ENCODE peak calls at places on chromosomes 12 and 14, in five cellular contexts. One of them, this sample, is unnamed.

GRCh38 chr12:8784464-8784863 is 38.0 kb upstream of the A2ML1 start:
- DNase-seq in GM23248: no peak
- DNase-seq in AG04450: no peak
- DNase-seq in coronary artery: no peak
- DNase-seq in ovary: no peak
- DNase-seq in this sample: peak

GRCh38 chr14:39434401-39434800 is 2.2 kb upstream of the FBXO33 start:
- DNase-seq in coronary artery: no peak
- DNase-seq in GM23248: no peak
- DNase-seq in AG04450: no peak
- DNase-seq in ovary: no peak
- DNase-seq in this sample: no peak

GRCh38 chr12:31752450-31752849 is 23.6 kb upstream of the AMN1 start:
- DNase-seq in coronary artery: no peak
- DNase-seq in ovary: no peak
- DNase-seq in GM23248: no peak
- DNase-seq in AG04450: no peak
- DNase-seq in this sample: peak

GRCh38 chr12:80325167-80325959 is 118.7 kb upstream of the PTPRQ start:
- DNase-seq in coronary artery: no peak
- DNase-seq in ovary: no peak
- DNase-seq in GM23248: no peak
- DNase-seq in AG04450: no peak
- DNase-seq in this sample: no peak

GRCh38 chr12:124497658-124498057 is 69.8 kb downstream of the NCOR2 start:
- DNase-seq in AG04450: peak
- DNase-seq in ovary: no peak
- DNase-seq in GM23248: peak
- DNase-seq in coronary artery: peak
- DNase-seq in this sample: peak

GRCh38 chr14:60250318-60251035 is 1.5 kb downstream of the PPM1A start:
- DNase-seq in GM23248: peak
- DNase-seq in AG04450: no peak
- DNase-seq in coronary artery: no peak
- DNase-seq in ovary: no peak
- DNase-seq in this sample: peak

GRCh38 chr14:19799880-19800279 is 3.7 kb upstream of the OR4N2 start:
- DNase-seq in ovary: no peak
- DNase-seq in coronary artery: no peak
- DNase-seq in AG04450: no peak
- DNase-seq in GM23248: no peak
- DNase-seq in this sample: no peak

GRCh38 chr12:54047964-54048303 is 5.7 kb upstream of the HOXC4 start:
- DNase-seq in coronary artery: no peak
- DNase-seq in GM23248: no peak
- DNase-seq in ovary: no peak
- DNase-seq in AG04450: no peak
- DNase-seq in this sample: no peak

GRCh38 chr14:28001002-28001401 is 765.6 kb upstream of the FOXG1 start:
- DNase-seq in coronary artery: no peak
- DNase-seq in GM23248: no peak
- DNase-seq in AG04450: no peak
- DNase-seq in ovary: no peak
- DNase-seq in this sample: no peak

GRCh38 chr14:101359221-101360044 is 201.9 kb upstream of the DIO3 start:
- DNase-seq in GM23248: peak
- DNase-seq in AG04450: no peak
- DNase-seq in coronary artery: peak
- DNase-seq in ovary: peak
- DNase-seq in this sample: peak

GRCh38 chr12:6620137-6620884 is 13.1 kb upstream of the CHD4 start:
- DNase-seq in GM23248: peak
- DNase-seq in ovary: no peak
- DNase-seq in AG04450: no peak
- DNase-seq in coronary artery: no peak
- DNase-seq in this sample: peak

GRCh38 chr12:58502236-58502635 is 418.1 kb downstream of the LRIG3 start:
- DNase-seq in coronary artery: no peak
- DNase-seq in GM23248: peak
- DNase-seq in ovary: no peak
- DNase-seq in AG04450: no peak
- DNase-seq in this sample: no peak

GRCh38 chr14:102688290-102688689 is 89.0 kb upstream of the TRAF3 start:
- DNase-seq in GM23248: no peak
- DNase-seq in coronary artery: no peak
- DNase-seq in AG04450: no peak
- DNase-seq in ovary: no peak
- DNase-seq in this sample: no peak

GRCh38 chr12:91274886-91275285 is 92.3 kb upstream of the DCN start:
- DNase-seq in GM23248: peak
- DNase-seq in coronary artery: no peak
- DNase-seq in ovary: no peak
- DNase-seq in AG04450: peak
- DNase-seq in this sample: no peak

GRCh38 chr12:63944586-63945228 is 100.2 kb downstream of the SRGAP1 start:
- DNase-seq in AG04450: no peak
- DNase-seq in ovary: no peak
- DNase-seq in coronary artery: no peak
- DNase-seq in GM23248: no peak
- DNase-seq in this sample: no peak

GRCh38 chr14:23070262-23071129 is 13.2 kb upstream of the CDH24 start:
- DNase-seq in coronary artery: no peak
- DNase-seq in ovary: no peak
- DNase-seq in GM23248: peak
- DNase-seq in AG04450: no peak
- DNase-seq in this sample: peak

GRCh38 chr12:50639721-50640120 is 124.2 kb upstream of the ATF1 start:
- DNase-seq in coronary artery: no peak
- DNase-seq in ovary: no peak
- DNase-seq in GM23248: no peak
- DNase-seq in AG04450: no peak
- DNase-seq in this sample: no peak

GRCh38 chr14:36254020-36254614 is 66.3 kb downstream of the MBIP start:
- DNase-seq in GM23248: peak
- DNase-seq in ovary: no peak
- DNase-seq in AG04450: no peak
- DNase-seq in coronary artery: no peak
- DNase-seq in this sample: no peak

GRCh38 chr12:77339610-77340009 is 274.2 kb upstream of the E2F7 start:
- DNase-seq in ovary: no peak
- DNase-seq in GM23248: peak
- DNase-seq in AG04450: no peak
- DNase-seq in coronary artery: no peak
- DNase-seq in this sample: no peak

GRCh38 chr12:89781161-89781560 is 72.5 kb upstream of the ATP2B1 start:
- DNase-seq in AG04450: no peak
- DNase-seq in ovary: no peak
- DNase-seq in GM23248: no peak
- DNase-seq in coronary artery: no peak
- DNase-seq in this sample: no peak

GRCh38 chr14:101087614-101088394 is 184.3 kb upstream of the RTL1 start:
- DNase-seq in GM23248: no peak
- DNase-seq in coronary artery: peak
- DNase-seq in ovary: no peak
- DNase-seq in AG04450: no peak
- DNase-seq in this sample: no peak

GRCh38 chr14:75941030-75941429 is 40.8 kb downstream of the TGFB3 start:
- DNase-seq in AG04450: no peak
- DNase-seq in GM23248: no peak
- DNase-seq in coronary artery: no peak
- DNase-seq in ovary: no peak
- DNase-seq in this sample: no peak

DNA sequence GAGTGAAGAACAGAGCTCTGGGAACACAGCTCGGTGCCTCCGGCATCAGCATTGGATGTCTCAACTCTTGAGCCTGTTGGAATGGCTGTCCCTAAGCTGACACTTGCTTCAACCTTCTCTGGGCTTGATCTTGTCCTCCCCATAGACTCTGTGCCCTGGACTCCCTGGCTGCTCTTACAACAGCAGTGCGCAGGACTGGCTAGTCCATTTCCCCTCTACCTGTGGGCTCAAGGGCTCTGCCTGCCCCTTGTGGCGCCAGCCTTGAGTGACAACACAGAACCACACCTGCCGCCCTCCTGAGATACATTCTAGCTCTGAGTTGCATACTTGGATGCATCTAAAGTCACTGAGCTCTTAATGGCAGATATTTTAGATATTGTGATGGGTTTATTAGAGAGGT is 6.2 kb downstream of the CRADD start:
- DNase-seq in coronary artery: no peak
- DNase-seq in GM23248: no peak
- DNase-seq in ovary: no peak
- DNase-seq in AG04450: no peak
- DNase-seq in this sample: no peak
- H3K27ac ChIP-seq in coronary artery: peak
- H3K27ac ChIP-seq in GM23248: no peak
- H3K27ac ChIP-seq in ovary: peak
- H3K27ac ChIP-seq in AG04450: no peak
- H3K27ac ChIP-seq in this sample: no peak

DNA sequence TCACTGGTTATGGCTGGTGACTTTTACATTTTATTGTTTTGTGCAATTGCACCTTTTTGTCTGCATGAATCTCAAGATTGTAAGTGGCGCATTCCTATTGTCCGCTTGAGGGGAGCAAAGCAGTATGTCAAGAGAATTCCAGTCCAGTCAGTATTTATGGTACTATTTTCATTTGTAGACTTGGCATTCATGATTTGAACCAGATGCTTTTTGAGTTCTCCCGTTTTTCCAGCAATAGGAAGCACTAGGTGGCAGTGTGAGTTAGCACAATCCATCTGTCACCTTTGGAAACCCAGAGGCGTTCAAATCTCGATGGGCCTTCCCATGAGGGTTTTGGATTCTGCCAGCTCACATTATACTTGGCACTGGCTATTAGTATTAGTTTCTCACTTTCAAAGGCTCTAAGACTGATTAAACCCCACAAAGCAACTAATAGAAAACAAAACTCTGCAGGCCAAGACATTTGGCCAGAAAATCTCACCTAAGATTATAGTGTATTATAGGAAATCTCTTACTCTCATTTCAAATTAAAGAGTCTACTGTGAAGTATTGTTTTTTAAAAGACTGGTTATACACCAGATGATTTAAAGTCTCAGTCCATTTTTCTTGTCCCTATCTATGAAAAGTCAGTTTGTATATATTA is 2.2 kb downstream of the DACT1 start:
- DNase-seq in GM23248: peak
- DNase-seq in coronary artery: no peak
- DNase-seq in ovary: no peak
- DNase-seq in AG04450: peak
- DNase-seq in this sample: peak
- H3K4me3 ChIP-seq in GM23248: peak
- H3K4me3 ChIP-seq in coronary artery: peak
- H3K4me3 ChIP-seq in ovary: peak
- H3K4me3 ChIP-seq in AG04450: peak
- H3K4me3 ChIP-seq in this sample: peak

DNA sequence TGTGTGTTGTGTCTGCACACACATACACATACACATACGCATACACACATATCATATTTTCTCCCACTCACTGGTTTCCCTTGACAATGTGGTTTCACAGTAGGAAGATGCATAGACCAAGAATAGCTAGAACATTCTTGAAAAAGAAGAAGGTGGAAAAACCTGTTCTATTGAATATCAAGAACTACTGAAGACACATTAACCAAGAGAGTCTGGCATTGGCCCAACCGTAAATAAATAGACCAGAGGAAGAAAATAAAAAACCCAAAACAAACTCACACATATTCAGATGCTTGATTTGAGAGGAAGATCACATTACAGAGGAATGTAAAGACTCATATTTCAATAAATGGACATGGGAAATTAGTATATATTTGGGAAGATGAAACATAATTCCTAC is 311.3 kb downstream of the FOXG1 start:
- DNase-seq in AG04450: no peak
- DNase-seq in coronary artery: no peak
- DNase-seq in GM23248: no peak
- DNase-seq in ovary: no peak
- DNase-seq in this sample: no peak
- H3K27ac ChIP-seq in AG04450: no peak
- H3K27ac ChIP-seq in coronary artery: no peak
- H3K27ac ChIP-seq in GM23248: no peak
- H3K27ac ChIP-seq in ovary: no peak
- H3K27ac ChIP-seq in this sample: no peak

GRCh38 chr14:54349713-54350112 is 47.1 kb upstream of the CDKN3 start:
- DNase-seq in ovary: no peak
- DNase-seq in GM23248: peak
- DNase-seq in coronary artery: no peak
- DNase-seq in AG04450: no peak
- DNase-seq in this sample: no peak
- H3K4me3 ChIP-seq in ovary: no peak
- H3K4me3 ChIP-seq in GM23248: peak
- H3K4me3 ChIP-seq in coronary artery: peak
- H3K4me3 ChIP-seq in AG04450: no peak
- H3K4me3 ChIP-seq in this sample: no peak

GRCh38 chr12:104064842-104065441 is 611 bp downstream of the HCFC2 start:
- DNase-seq in GM23248: peak
- DNase-seq in coronary artery: no peak
- DNase-seq in AG04450: no peak
- DNase-seq in ovary: no peak
- DNase-seq in this sample: peak

GRCh38 chr12:104063712-104064030 is 660 bp upstream of the HCFC2 start:
- DNase-seq in GM23248: no peak
- DNase-seq in ovary: no peak
- DNase-seq in AG04450: no peak
- DNase-seq in coronary artery: no peak
- DNase-seq in this sample: no peak

GRCh38 chr12:104059963-104060362 is 4.4 kb upstream of the HCFC2 start:
- DNase-seq in ovary: no peak
- DNase-seq in GM23248: no peak
- DNase-seq in AG04450: no peak
- DNase-seq in coronary artery: no peak
- DNase-seq in this sample: no peak

GRCh38 chr12:104060791-104061190 is 3.5 kb upstream of the HCFC2 start:
- DNase-seq in coronary artery: no peak
- DNase-seq in ovary: no peak
- DNase-seq in AG04450: no peak
- DNase-seq in GM23248: no peak
- DNase-seq in this sample: no peak

GRCh38 chr12:104064031-104064841 is at the start of gene HCFC2:
- DNase-seq in AG04450: peak
- DNase-seq in coronary artery: peak
- DNase-seq in ovary: peak
- DNase-seq in GM23248: peak
- DNase-seq in this sample: peak
- H3K27ac ChIP-seq in AG04450: peak
- H3K27ac ChIP-seq in coronary artery: peak
- H3K27ac ChIP-seq in ovary: peak
- H3K27ac ChIP-seq in GM23248: peak
- H3K27ac ChIP-seq in this sample: peak